ENCODE peak calls at places on chromosomes 2 and 18, in six cellular contexts. C is stomach, I is sigmoid colon, Z is transverse colon, A is tibial nerve, M is esophagus muscularis mucosa. X is an unnamed sample.

GRCh38 chr2:134634054-134634630 is 84.7 kb downstream of the TMEM163 start:
- DNase-seq in M (no peak), Z (no peak), I (no peak), A (no peak), C (no peak), X (no peak)

GRCh38 chr18:48931680-48932461 is 18.9 kb downstream of the SMAD7 start:
- DNase-seq in Z (peak), C (no peak), M (no peak), A (no peak), I (no peak), X (no peak)

GRCh38 chr2:160332318-160332717 is 132.2 kb upstream of the ITGB6 start:
- DNase-seq in Z (no peak), A (no peak), I (no peak), C (no peak), M (no peak), X (no peak)

GRCh38 chr2:225487901-225488416 is 88.4 kb downstream of the NYAP2 start:
- DNase-seq in I (no peak), M (no peak), C (no peak), A (no peak), Z (no peak), X (no peak)

GRCh38 chr2:28276076-28276618 is 116.5 kb upstream of the FOSL2 start:
- DNase-seq in M (no peak), I (no peak), Z (no peak), C (no peak), A (no peak), X (no peak)

GRCh38 chr18:54883816-54884604 is 55.7 kb downstream of the RAB27B start:
- DNase-seq in I (no peak), M (no peak), C (no peak), A (no peak), Z (no peak), X (no peak)

GRCh38 chr2:54262015-54262765 is 6.2 kb upstream of the TSPYL6 start:
- DNase-seq in A (no peak), Z (no peak), I (no peak), M (no peak), C (no peak), X (no peak)

GRCh38 chr2:236289766-236290462 is 25.7 kb upstream of the ASB18 start:
- DNase-seq in M (peak), I (no peak), C (no peak), Z (no peak), A (no peak), X (no peak)

GRCh38 chr2:161152302-161152701 is 7.9 kb upstream of the TANK start:
- DNase-seq in M (no peak), Z (no peak), C (no peak), I (no peak), A (no peak), X (no peak)

GRCh38 chr18:23627325-23627724 is 35.4 kb downstream of the ANKRD29 start:
- DNase-seq in Z (peak), M (no peak), I (no peak), A (no peak), C (no peak), X (no peak)

GRCh38 chr2:96773922-96774321 is 13.2 kb downstream of the CNNM4 start:
- DNase-seq in Z (no peak), I (no peak), M (no peak), C (peak), A (no peak), X (no peak)

GRCh38 chr2:66170681-66171234 is 264.2 kb upstream of the MEIS1 start:
- DNase-seq in Z (no peak), A (no peak), C (no peak), I (no peak), M (no peak), X (no peak)

GRCh38 chr2:98388081-98388480 is 41.8 kb downstream of the CNGA3 start:
- DNase-seq in A (no peak), C (no peak), I (no peak), M (no peak), Z (no peak), X (no peak)

GRCh38 chr18:40035951-40036350 is 1919.1 kb upstream of the PIK3C3 start:
- DNase-seq in M (no peak), C (no peak), Z (no peak), I (no peak), A (no peak), X (no peak)

GRCh38 chr2:27078267-27079194 is at the start of gene EMILIN1:
- DNase-seq in Z (peak), M (peak), I (peak), C (peak), A (peak), X (peak)

GRCh38 chr2:75403991-75404428 is 156.7 kb downstream of the EVA1A start:
- DNase-seq in C (no peak), Z (no peak), M (no peak), A (no peak), I (no peak), X (no peak)

GRCh38 chr2:55923978-55924325 is 370 bp upstream of the EFEMP1 start:
- DNase-seq in M (no peak), C (no peak), Z (no peak), A (no peak), I (no peak), X (no peak)

GRCh38 chr2:40440835-40441234 is 11.1 kb downstream of the SLC8A1 start:
- DNase-seq in I (no peak), A (no peak), Z (no peak), C (no peak), M (no peak), X (no peak)

GRCh38 chr2:68356599-68357239 is 8.4 kb upstream of the PLEK start:
- DNase-seq in Z (no peak), M (no peak), C (no peak), I (no peak), A (no peak), X (no peak)

GRCh38 chr2:66433945-66434678 is 813 bp upstream of the MEIS1 start:
- DNase-seq in A (no peak), I (peak), C (peak), M (no peak), Z (peak), X (peak)

GRCh38 chr2:15548974-15549373 is 12.2 kb downstream of the NBAS start:
- DNase-seq in M (no peak), Z (no peak), A (no peak), C (no peak), I (no peak), X (no peak)

GRCh38 chr18:23934863-23935262 is 79.7 kb upstream of the TTC39C start:
- DNase-seq in A (no peak), Z (no peak), M (no peak), C (no peak), I (no peak), X (no peak)

GRCh38 chr2:38076250-38076709 is 329 bp upstream of the CYP1B1 start:
- DNase-seq in A (peak), Z (peak), M (no peak), I (peak), C (peak), X (peak)

GRCh38 chr2:38073211-38074005 is 2.5 kb downstream of the CYP1B1 start:
- DNase-seq in Z (no peak), I (no peak), M (no peak), A (no peak), C (no peak), X (no peak)

GRCh38 chr2:38075436-38076249 is at the start of gene CYP1B1:
- DNase-seq in I (peak), Z (no peak), A (no peak), C (no peak), M (no peak), X (no peak)

GRCh38 chr2:38074047-38074774 is 1.7 kb downstream of the CYP1B1 start:
- DNase-seq in C (no peak), Z (no peak), A (no peak), M (no peak), I (no peak), X (no peak)

GRCh38 chr2:38074775-38075435 is 1.0 kb downstream of the CYP1B1 start:
- DNase-seq in A (no peak), I (no peak), C (no peak), Z (no peak), M (no peak), X (no peak)
- H3K4me3 ChIP-seq in A (peak), I (peak), C (peak), Z (peak), M (peak), X (peak)

GRCh38 chr2:213237251-213237650 is 47.0 kb upstream of the SPAG16 start:
- DNase-seq in A (no peak), Z (no peak), I (no peak), M (no peak), C (no peak), X (no peak)

GRCh38 chr2:213241817-213242216 is 42.4 kb upstream of the SPAG16 start:
- DNase-seq in Z (no peak), C (no peak), A (no peak), I (no peak), M (no peak), X (no peak)

GRCh38 chr2:213237787-213238186 is 46.5 kb upstream of the SPAG16 start:
- DNase-seq in Z (no peak), C (no peak), A (no peak), M (no peak), I (no peak), X (no peak)

GRCh38 chr2:213235741-213236140 is 48.5 kb upstream of the SPAG16 start:
- DNase-seq in M (no peak), A (no peak), Z (no peak), I (no peak), C (no peak), X (no peak)

GRCh38 chr2:213238753-213239591 is 45.3 kb upstream of the SPAG16 start:
- DNase-seq in M (no peak), Z (no peak), I (no peak), C (no peak), A (peak), X (no peak)
- TF ChIP-seq EP300 in M (no peak), Z (no peak), I (no peak), C (no peak), A (peak), X (no peak)

GRCh38 chr2:47190188-47190818 is 35.2 kb upstream of the STPG4 start:
- DNase-seq in Z (no peak), M (peak), I (no peak), C (no peak), A (no peak), X (no peak)
- H3K27ac ChIP-seq in Z (peak), M (peak), I (peak), C (peak), A (no peak), X (no peak)

DNA sequence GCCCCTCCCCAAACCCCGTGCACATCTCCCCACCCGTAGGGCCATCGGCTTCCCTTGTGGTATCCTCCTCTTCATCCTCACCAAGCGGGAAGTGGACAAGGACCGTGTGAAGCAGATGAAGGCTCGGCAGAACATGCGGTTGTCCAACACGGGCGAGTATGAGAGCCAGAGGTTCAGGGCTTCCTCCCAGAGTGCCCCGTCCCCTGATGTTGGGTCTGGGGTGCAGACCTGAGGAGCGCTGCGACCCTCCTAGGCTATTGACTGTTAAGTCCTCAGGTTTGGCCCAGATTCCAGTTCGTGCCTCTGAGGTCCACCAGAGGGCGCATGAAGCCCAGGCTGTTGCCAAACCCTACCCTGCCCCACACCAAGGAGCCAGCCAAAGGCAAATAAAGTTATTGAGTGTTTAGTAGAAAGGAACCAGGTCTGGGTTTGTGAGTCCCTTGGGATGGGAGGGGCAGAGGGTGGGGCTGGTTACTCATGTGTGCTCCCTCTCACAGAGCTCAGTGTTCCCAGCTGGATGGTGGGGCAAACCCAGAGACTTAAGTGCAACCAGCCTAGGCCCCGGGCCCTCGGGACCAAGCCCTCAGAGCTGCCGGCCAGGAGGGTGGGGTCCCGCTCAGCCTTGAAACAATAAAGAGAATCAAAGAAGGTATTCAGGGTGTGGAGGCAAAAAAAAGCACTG is 2.4 kb downstream of the PNKD start:
- DNase-seq in Z (peak), M (peak), I (peak), C (peak), A (peak), X (peak)
- H3K4me3 ChIP-seq in Z (no peak), M (peak), I (no peak), C (no peak), A (no peak), X (peak)

X was measured in suprapubic skin.